ENCODE peak calls at places on chromosomes 6 and 20, in four cellular contexts. Y is GM12878, V is stomach, S is tibial nerve. E is an unnamed sample.

GRCh38 chr6:137650720-137651119 is 156.5 kb upstream of the OLIG3 start:
- DNase-seq in V (no peak), S (no peak), Y (no peak), E (no peak)

GRCh38 chr6:155351273-155352129 is 37.2 kb upstream of the TFB1M start:
- DNase-seq in S (no peak), V (no peak), Y (peak), E (no peak)

GRCh38 chr6:148524976-148525375 is 182.3 kb downstream of the SASH1 start:
- DNase-seq in V (no peak), Y (no peak), S (no peak), E (no peak)

GRCh38 chr6:168939771-168940170 is 313.9 kb downstream of the THBS2 start:
- DNase-seq in Y (no peak), S (no peak), V (no peak), E (no peak)

GRCh38 chr6:159212026-159212425 is 42.8 kb downstream of the FNDC1 start:
- DNase-seq in Y (no peak), V (no peak), S (no peak), E (no peak)

GRCh38 chr6:3426091-3426780 is 30.6 kb downstream of the SLC22A23 start:
- DNase-seq in Y (no peak), V (no peak), S (no peak), E (no peak)

GRCh38 chr6:137681445-137682009 is 185.5 kb upstream of the TNFAIP3 start:
- DNase-seq in S (no peak), Y (no peak), V (no peak), E (no peak)

GRCh38 chr6:150745896-150746295 is 119.6 kb upstream of the MTHFD1L start:
- DNase-seq in S (no peak), V (no peak), Y (no peak), E (no peak)

GRCh38 chr6:11318835-11319813 is 86.7 kb upstream of the NEDD9 start:
- DNase-seq in Y (no peak), S (no peak), V (no peak), E (no peak)

GRCh38 chr6:111159628-111160027 is 72.3 kb downstream of the SLC16A10 start:
- DNase-seq in Y (no peak), V (no peak), S (no peak), E (no peak)

GRCh38 chr20:49916146-49917002 is 1.0 kb upstream of the SPATA2 start:
- DNase-seq in V (peak), S (no peak), Y (no peak), E (peak)

GRCh38 chr6:84272298-84272697 is 44.9 kb upstream of the CEP162 start:
- DNase-seq in S (no peak), Y (no peak), V (no peak), E (no peak)

GRCh38 chr20:58127731-58128130 is 100.7 kb downstream of the ANKRD60 start:
- DNase-seq in V (no peak), Y (no peak), S (peak), E (no peak)

GRCh38 chr20:3890410-3890751 is 1.2 kb downstream of the PANK2 start:
- DNase-seq in V (no peak), S (no peak), Y (no peak), E (no peak)

GRCh38 chr20:45892049-45892816 is 1.1 kb downstream of the CTSA start:
- DNase-seq in V (peak), Y (no peak), S (no peak), E (peak)

GRCh38 chr6:6599468-6599873 is 11.0 kb downstream of the LY86 start:
- DNase-seq in S (no peak), Y (no peak), V (no peak), E (peak)

GRCh38 chr20:20083796-20084195 is 31.5 kb downstream of the CFAP61 start:
- DNase-seq in S (no peak), V (no peak), Y (peak), E (no peak)

GRCh38 chr20:43040427-43040826 is 149.3 kb downstream of the PTPRT start:
- DNase-seq in Y (no peak), V (no peak), S (no peak), E (no peak)

GRCh38 chr6:63509652-63510352 is 62.5 kb upstream of the LOC128125822 start:
- DNase-seq in V (peak), Y (no peak), S (no peak), E (peak)

GRCh38 chr20:58538752-58539151 is 23.6 kb upstream of the APCDD1L start:
- DNase-seq in V (no peak), Y (no peak), S (no peak), E (no peak)

GRCh38 chr6:132669690-132670291 is 10.8 kb upstream of the TAAR1 start:
- DNase-seq in V (no peak), Y (no peak), S (no peak), E (no peak)

DNA sequence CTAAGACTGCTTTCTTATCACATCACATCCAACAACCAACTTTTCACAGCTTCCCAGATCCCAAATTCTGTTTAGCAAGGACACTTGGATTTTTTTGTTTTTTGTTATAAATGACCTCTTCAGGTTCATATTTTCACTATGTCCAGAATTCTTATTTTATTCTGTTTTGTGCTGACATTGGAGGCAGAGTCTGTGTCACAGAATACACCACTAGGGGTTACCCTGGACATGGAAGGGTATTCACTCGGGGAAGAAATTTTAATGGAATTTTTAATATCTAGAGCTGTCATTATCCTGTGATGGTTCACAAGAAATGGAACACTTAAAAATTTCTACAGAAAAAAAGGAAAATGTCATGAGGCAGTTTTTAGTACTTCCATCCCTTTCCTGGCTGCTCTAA is 12.0 kb upstream of the SLC2A12 start:
- DNase-seq in S (no peak), V (no peak), Y (no peak), E (no peak)
- TF ChIP-seq POLR2A in S (no peak), V (no peak), Y (no peak), E (no peak)

GRCh38 chr20:24755411-24755922 is 193.6 kb upstream of the CST7 start:
- DNase-seq in S (no peak), Y (no peak), V (peak), E (no peak)
- TF ChIP-seq EP300 in S (no peak), Y (no peak), V (no peak), E (no peak)

GRCh38 chr6:22222469-22222868 is 74.4 kb downstream of the PRL start:
- DNase-seq in Y (no peak), S (no peak), V (no peak), E (no peak)
- TF ChIP-seq POLR2A in Y (no peak), S (no peak), V (no peak), E (no peak)

GRCh38 chr20:15257071-15257470 is 919.7 kb upstream of the FLRT3 start:
- DNase-seq in S (no peak), V (no peak), Y (no peak), E (no peak)

GRCh38 chr20:15248618-15249395 is 911.4 kb upstream of the FLRT3 start:
- DNase-seq in Y (no peak), S (no peak), V (no peak), E (no peak)

GRCh38 chr20:15257471-15257870 is 920.1 kb upstream of the FLRT3 start:
- DNase-seq in V (no peak), S (no peak), Y (no peak), E (no peak)

GRCh38 chr20:15253431-15253830 is 916.0 kb upstream of the FLRT3 start:
- DNase-seq in Y (no peak), V (no peak), S (no peak), E (no peak)

GRCh38 chr20:15252289-15252688 is 914.9 kb upstream of the FLRT3 start:
- DNase-seq in V (no peak), Y (no peak), S (no peak), E (no peak)
- TF ChIP-seq EP300 in V (no peak), Y (no peak), S (no peak), E (no peak)

GRCh38 chr6:26216015-26216885 is 129.0 kb downstream of the HFE start:
- DNase-seq in S (no peak), V (peak), Y (peak), E (peak)

GRCh38 chr6:26213334-26214075 is 126.3 kb downstream of the HFE start:
- DNase-seq in V (no peak), S (no peak), Y (no peak), E (no peak)

GRCh38 chr6:26216886-26217713 is 129.9 kb downstream of the HFE start:
- DNase-seq in Y (no peak), V (peak), S (peak), E (peak)

GRCh38 chr6:26214826-26215199 is 127.6 kb downstream of the HFE start:
- DNase-seq in Y (no peak), S (no peak), V (no peak), E (no peak)

DNA sequence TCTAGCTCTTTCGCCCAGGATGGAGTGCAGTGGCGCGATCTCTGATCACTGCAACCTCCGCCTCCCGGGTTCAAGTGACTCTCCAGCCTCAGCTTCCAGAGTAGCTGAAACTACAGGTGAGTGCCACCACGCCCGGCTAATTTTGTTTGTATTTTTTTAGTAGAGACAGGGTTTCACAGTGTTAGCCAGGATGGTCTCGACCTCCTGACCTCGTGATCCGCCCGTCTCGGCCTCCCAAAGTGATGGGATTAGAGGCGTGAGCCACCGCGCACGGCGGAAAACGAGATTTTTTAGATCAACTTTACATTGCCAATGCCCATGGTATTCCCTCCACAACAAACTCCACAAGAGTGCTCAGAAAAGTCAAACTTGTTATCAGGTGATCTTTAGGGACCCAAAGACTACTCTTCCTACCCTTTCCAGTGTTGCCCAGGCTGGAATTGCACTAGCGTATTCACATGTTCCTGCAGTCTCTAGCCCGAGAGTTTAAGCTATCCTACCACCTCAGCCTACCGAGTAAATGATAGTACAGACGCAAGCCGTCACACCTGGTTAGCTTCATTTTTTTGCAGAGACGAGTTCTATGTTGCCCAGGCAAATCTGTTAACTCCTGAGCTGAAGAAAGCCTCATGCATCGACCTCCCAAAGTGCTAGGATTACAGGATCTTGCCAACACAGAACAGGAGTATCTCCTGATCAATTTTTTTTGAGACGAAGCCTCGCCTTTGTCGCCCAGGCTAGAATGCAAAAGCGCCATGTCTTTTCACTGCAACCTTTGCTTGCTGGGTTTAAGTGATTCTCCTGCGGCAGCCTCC is 128.2 kb downstream of the HFE start:
- DNase-seq in V (no peak), Y (no peak), S (no peak), E (no peak)
- TF ChIP-seq POLR2A in V (no peak), Y (peak), S (no peak), E (peak)

DNA sequence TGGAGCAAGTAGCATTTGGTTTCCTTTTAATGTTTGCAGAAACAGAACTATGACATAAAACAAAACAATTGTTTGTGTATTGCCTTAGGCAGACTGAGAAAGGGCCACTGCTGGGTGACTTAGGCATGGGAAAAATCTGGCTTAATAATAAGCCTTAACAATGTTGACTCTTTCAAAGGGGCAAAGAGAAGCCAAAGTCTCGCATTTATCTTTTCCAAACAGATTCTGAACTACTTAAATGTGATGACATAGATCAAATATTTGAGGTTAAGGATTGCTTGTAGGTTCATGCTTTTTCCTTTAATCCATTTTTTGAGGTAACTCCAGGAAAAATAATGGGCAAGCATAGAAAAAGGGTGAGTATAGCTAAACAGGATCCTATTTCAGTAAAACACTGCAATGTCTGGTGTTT is 39.6 kb downstream of the ADAT2 start:
- DNase-seq in V (no peak), S (no peak), Y (no peak), E (no peak)
- TF ChIP-seq EP300 in V (no peak), S (no peak), Y (no peak), E (no peak)

GRCh38 chr6:27892596-27893058 is 19.6 kb downstream of the OR2B2 start:
- DNase-seq in V (no peak), S (no peak), Y (no peak), E (no peak)

GRCh38 chr6:27894839-27895762 is 17.1 kb downstream of the OR2B2 start:
- DNase-seq in V (peak), Y (peak), S (no peak), E (peak)

GRCh38 chr6:27891300-27891913 is 20.8 kb downstream of the OR2B2 start:
- DNase-seq in V (no peak), Y (no peak), S (no peak), E (no peak)

GRCh38 chr6:27893836-27894807 is 18.1 kb downstream of the OR2B2 start:
- DNase-seq in S (peak), Y (peak), V (peak), E (peak)

DNA sequence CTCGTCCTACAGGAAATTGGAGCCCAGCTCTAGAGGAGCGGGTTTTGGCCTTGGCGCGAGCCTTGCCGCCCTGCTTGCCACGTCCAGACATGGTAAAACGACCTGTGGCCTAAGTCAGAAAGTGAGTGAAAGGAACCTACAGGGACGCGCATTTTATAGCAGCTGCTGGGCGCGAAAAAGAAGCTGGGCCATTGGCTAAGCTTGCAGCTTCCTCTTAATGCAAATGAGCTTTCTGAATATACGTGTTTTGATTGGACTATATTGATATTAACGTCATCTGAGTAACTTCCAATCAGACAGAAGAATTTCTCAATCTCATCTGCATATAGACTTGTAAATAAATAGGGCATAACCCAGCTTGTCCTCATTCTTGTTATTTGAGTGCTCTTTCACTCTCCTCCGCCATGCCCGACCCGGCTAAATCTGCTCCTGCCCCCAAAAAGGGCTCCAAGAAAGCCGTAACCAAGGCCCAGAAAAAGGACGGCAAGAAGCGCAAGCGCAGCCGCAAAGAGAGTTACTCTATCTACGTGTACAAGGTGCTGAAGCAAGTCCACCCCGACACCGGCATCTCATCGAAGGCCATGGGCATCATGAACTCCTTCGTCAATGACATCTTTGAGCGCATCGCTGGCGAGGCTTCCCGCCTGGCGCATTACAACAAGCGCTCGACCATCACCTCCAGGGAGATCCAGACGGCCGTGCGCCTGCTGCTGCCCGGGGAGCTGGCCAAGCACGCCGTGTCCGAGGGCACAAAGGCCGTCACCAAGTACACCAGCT is 18.9 kb downstream of the OR2B2 start:
- DNase-seq in S (peak), Y (peak), V (peak), E (peak)
- TF ChIP-seq POLR2A in S (peak), Y (peak), V (no peak), E (peak)

GRCh38 chr20:10504893-10505292 is 69.8 kb downstream of the SLX4IP start:
- DNase-seq in S (no peak), Y (no peak), V (no peak), E (no peak)
- TF ChIP-seq EP300 in S (peak), Y (no peak), V (no peak), E (peak)

GRCh38 chr20:46894971-46895905 is 595 bp downstream of the EYA2 start:
- DNase-seq in Y (no peak), V (peak), S (no peak), E (peak)
- TF ChIP-seq POLR2A in Y (no peak), V (no peak), S (no peak), E (no peak)

DNA sequence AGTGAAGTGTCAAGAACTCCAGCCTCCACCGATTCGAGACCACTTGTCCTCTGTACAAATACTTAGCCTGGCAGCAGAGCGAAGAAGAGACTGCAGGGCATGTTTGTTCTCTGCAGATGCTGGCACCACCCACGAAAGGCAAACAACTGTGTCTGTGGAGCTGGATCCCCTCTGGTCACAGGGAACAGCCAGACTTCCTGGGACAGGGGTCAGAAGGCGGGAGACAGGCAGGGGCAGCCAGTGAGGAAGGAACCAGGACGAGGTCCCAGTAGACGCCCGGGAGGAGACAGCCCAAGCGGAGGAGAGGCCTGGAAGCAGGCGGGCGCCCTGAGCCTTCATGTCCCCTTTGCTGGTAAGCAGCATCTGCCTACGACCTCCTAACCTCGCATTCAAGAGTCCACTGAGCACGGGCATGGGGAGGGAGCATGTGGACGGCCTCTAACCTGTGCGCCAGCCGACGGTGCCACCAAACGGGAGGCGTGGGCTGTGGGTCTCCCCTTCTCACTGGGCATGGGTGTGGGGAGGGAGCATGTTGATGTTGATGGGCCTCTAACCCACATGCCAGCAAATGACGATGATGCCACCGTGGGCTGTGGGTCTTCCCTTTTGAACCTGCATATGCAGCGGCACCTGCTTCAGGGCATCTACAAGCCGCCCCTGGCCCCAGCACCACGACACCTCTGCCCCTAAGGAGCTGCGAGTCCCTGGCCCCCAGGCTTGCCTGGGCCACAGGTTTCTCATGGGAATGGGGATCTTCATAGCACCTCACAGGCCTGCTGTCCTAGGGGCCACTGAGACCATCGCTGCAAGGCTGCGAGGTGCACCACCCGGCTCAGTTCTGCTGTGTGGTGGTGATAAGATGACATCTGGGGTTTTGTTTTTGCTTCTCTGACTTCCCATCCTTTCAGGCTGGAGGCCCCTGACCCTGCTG is 265.3 kb downstream of the DLL1 start:
- DNase-seq in Y (no peak), S (no peak), V (peak), E (no peak)
- TF ChIP-seq EP300 in Y (no peak), S (no peak), V (no peak), E (no peak)